ENCODE peak calls at places on chromosomes 16 and 17, in seven cellular contexts. S is mucosa of gallbladder; R is BJ; N is activated T-cell treated with anti-CD3 and anti-CD28 coated beads, Interleukin-2, amount 50 U/mL, for 48 hours; L is brain microvascular endothelial cell; Z is aorta; O is kidney tubule cell. F is an unnamed sample.

GRCh38 chr17:44063704-44064639 is 2.5 kb downstream of the LSM12 start:
- DNase-seq in S (no peak), L (no peak), R (no peak), N (no peak), O (no peak), Z (no peak), F (no peak)

GRCh38 chr16:711548-712320 is 3.2 kb upstream of the METRN start:
- DNase-seq in L (peak), Z (peak), N (peak), O (peak), R (no peak), S (peak), F (peak)

GRCh38 chr17:59278401-59278800 is 53.1 kb upstream of the YPEL2 start:
- DNase-seq in R (no peak), Z (no peak), N (no peak), S (no peak), O (no peak), L (no peak), F (no peak)

GRCh38 chr17:78736526-78737079 is 45.5 kb downstream of the CYTH1 start:
- DNase-seq in S (peak), O (peak), N (peak), R (no peak), L (no peak), Z (peak), F (peak)

GRCh38 chr17:78307887-78308633 is 51.8 kb downstream of the SOCS3 start:
- DNase-seq in R (no peak), Z (no peak), L (no peak), O (no peak), N (no peak), S (no peak), F (no peak)

GRCh38 chr16:84454611-84455010 is 49.8 kb downstream of the MEAK7 start:
- DNase-seq in O (no peak), L (no peak), Z (no peak), S (no peak), N (no peak), R (no peak), F (no peak)

GRCh38 chr16:80725566-80726162 is 78.7 kb downstream of the CDYL2 start:
- DNase-seq in Z (no peak), L (peak), N (no peak), R (no peak), O (peak), S (no peak), F (no peak)

GRCh38 chr17:29124135-29124930 is 55.9 kb downstream of the MYO18A start:
- DNase-seq in S (peak), R (no peak), N (peak), Z (peak), O (peak), L (peak), F (peak)

GRCh38 chr17:61157246-61157887 is 242.3 kb upstream of the TBX2 start:
- DNase-seq in Z (no peak), N (no peak), L (peak), S (no peak), O (peak), R (no peak), F (no peak)

GRCh38 chr16:30663820-30664528 is 5.7 kb downstream of the FBRS start:
- DNase-seq in L (no peak), S (no peak), N (no peak), Z (no peak), R (no peak), O (no peak), F (no peak)

GRCh38 chr16:2692948-2693651 is 10.8 kb downstream of the KCTD5 start:
- DNase-seq in N (no peak), O (peak), S (no peak), Z (no peak), R (no peak), L (no peak), F (no peak)

GRCh38 chr17:1793447-1793806 is 31.6 kb downstream of the SERPINF1 start:
- DNase-seq in Z (peak), L (no peak), O (peak), S (no peak), R (no peak), N (no peak), F (no peak)

GRCh38 chr17:44589316-44590071 is 32.2 kb downstream of the FZD2 start:
- DNase-seq in O (no peak), R (no peak), S (no peak), L (no peak), N (no peak), Z (no peak), F (no peak)

GRCh38 chr16:31452631-31453106 is 6.6 kb upstream of the ARMC5 start:
- DNase-seq in L (peak), R (peak), O (peak), Z (no peak), N (no peak), S (no peak), F (no peak)

GRCh38 chr17:79915850-79916430 is 76.7 kb upstream of the CBX4 start:
- DNase-seq in Z (no peak), R (no peak), L (no peak), O (peak), S (peak), N (no peak), F (peak)

GRCh38 chr17:37792787-37793186 is 47.9 kb upstream of the HNF1B start:
- DNase-seq in R (peak), Z (no peak), S (no peak), O (peak), L (peak), N (no peak), F (no peak)

GRCh38 chr16:29303520-29303919 is 103.0 kb downstream of the NPIPB11 start:
- DNase-seq in O (no peak), S (no peak), R (no peak), L (no peak), Z (no peak), N (no peak), F (no peak)

GRCh38 chr17:76179496-76180467 is 38.7 kb upstream of the FOXJ1 start:
- DNase-seq in R (no peak), O (peak), N (no peak), L (no peak), S (no peak), Z (no peak), F (no peak)

GRCh38 chr16:29745126-29745852 is 501 bp downstream of the C16orf54 start:
- DNase-seq in N (peak), O (no peak), L (no peak), S (no peak), Z (peak), R (no peak), F (no peak)

GRCh38 chr17:49456172-49456965 is 38.7 kb upstream of the NGFR start:
- DNase-seq in S (no peak), O (peak), Z (peak), R (peak), L (peak), N (no peak), F (no peak)

GRCh38 chr17:73476890-73477350 is 165.1 kb upstream of the CDC42EP4 start:
- DNase-seq in S (no peak), R (no peak), O (no peak), N (no peak), Z (no peak), L (no peak), F (no peak)

GRCh38 chr17:78766225-78766624 is 15.8 kb downstream of the CYTH1 start:
- DNase-seq in S (no peak), R (no peak), Z (no peak), L (no peak), O (peak), N (no peak), F (no peak)

GRCh38 chr16:30077656-30078055 is 1.9 kb downstream of the PPP4C start:
- DNase-seq in Z (no peak), R (no peak), S (no peak), L (no peak), O (peak), N (no peak), F (no peak)

GRCh38 chr16:75048546-75048945 is 49.7 kb downstream of the ZNRF1 start:
- DNase-seq in O (no peak), S (no peak), L (no peak), R (no peak), Z (no peak), N (no peak), F (no peak)

GRCh38 chr16:27639588-27640276 is 89.8 kb downstream of the KATNIP start:
- DNase-seq in O (peak), S (peak), L (peak), Z (no peak), R (no peak), N (peak), F (no peak)

GRCh38 chr17:34895388-34895787 is 65.9 kb downstream of the CCT6B start:
- DNase-seq in N (no peak), O (no peak), Z (no peak), S (no peak), L (no peak), R (no peak), F (no peak)

GRCh38 chr16:68093816-68094613 is 8.8 kb downstream of the NFATC3 start:
- DNase-seq in Z (no peak), N (no peak), R (no peak), O (no peak), S (no peak), L (no peak), F (no peak)

GRCh38 chr17:77529328-77529650 is 388.5 kb downstream of the SEC14L1 start:
- DNase-seq in S (no peak), R (no peak), N (no peak), Z (no peak), O (no peak), L (no peak), F (no peak)

GRCh38 chr17:40832840-40833239 is 10.4 kb upstream of the KRT10 start:
- DNase-seq in O (no peak), Z (no peak), S (no peak), N (no peak), L (no peak), R (no peak), F (no peak)

GRCh38 chr17:74775409-74776043 is 619 bp downstream of the NAT9 start:
- DNase-seq in R (no peak), N (no peak), L (no peak), O (peak), Z (no peak), S (no peak), F (no peak)

GRCh38 chr16:85360323-85361277 is 248.3 kb upstream of the CIBAR2 start:
- DNase-seq in O (peak), R (no peak), L (no peak), S (peak), N (no peak), Z (no peak), F (peak)

GRCh38 chr16:28090646-28091377 is 27.3 kb upstream of the GSG1L start:
- DNase-seq in O (peak), R (no peak), Z (peak), L (peak), N (no peak), S (no peak), F (no peak)

GRCh38 chr16:7835032-7835431 is 502.4 kb downstream of the RBFOX1 start:
- DNase-seq in Z (no peak), O (no peak), R (no peak), S (no peak), N (no peak), L (no peak), F (no peak)

GRCh38 chr17:83084621-83085056 is 5.2 kb downstream of the METRNL start:
- DNase-seq in L (no peak), Z (no peak), R (no peak), S (no peak), N (no peak), O (no peak), F (peak)

GRCh38 chr17:66493283-66494019 is 191.0 kb downstream of the PRKCA start:
- DNase-seq in Z (no peak), N (no peak), L (peak), R (no peak), O (peak), S (no peak), F (no peak)

GRCh38 chr17:49361129-49361901 is 735 bp downstream of the ZNF652 start:
- DNase-seq in O (peak), L (no peak), N (peak), S (peak), R (no peak), Z (peak), F (peak)